ENCODE peak calls at places on chromosomes 6 and 20, in seven cellular contexts. One of them, this sample, is unnamed. For H3K4me1, the result is how much of the 10 kb centered on the place peaks cover.

GRCh38 chr20:10655723-10656122 is 18.1 kb downstream of the JAG1 start:
- DNase-seq in fibroblast of lung: no peak
- DNase-seq in CD8-positive, alpha-beta memory T cell: no peak
- DNase-seq in cardiac muscle cell: no peak
- DNase-seq in heart left ventricle: no peak
- DNase-seq in astrocyte: no peak
- DNase-seq in PC-3: no peak
- DNase-seq in this sample: no peak

GRCh38 chr6:98980814-98981213 is 33.1 kb upstream of the FBXL4 start:
- DNase-seq in fibroblast of lung: no peak
- DNase-seq in CD8-positive, alpha-beta memory T cell: no peak
- DNase-seq in cardiac muscle cell: no peak
- DNase-seq in heart left ventricle: no peak
- DNase-seq in astrocyte: no peak
- DNase-seq in PC-3: no peak
- DNase-seq in this sample: no peak

GRCh38 chr6:125986956-125987617 is 747 bp downstream of the TRMT11 start:
- DNase-seq in fibroblast of lung: peak
- DNase-seq in CD8-positive, alpha-beta memory T cell: no peak
- DNase-seq in cardiac muscle cell: no peak
- DNase-seq in heart left ventricle: no peak
- DNase-seq in astrocyte: peak
- DNase-seq in PC-3: peak
- DNase-seq in this sample: no peak

GRCh38 chr20:29878281-29878741 is 1379.2 kb upstream of the DEFB115 start:
- DNase-seq in fibroblast of lung: no peak
- DNase-seq in CD8-positive, alpha-beta memory T cell: no peak
- DNase-seq in cardiac muscle cell: no peak
- DNase-seq in heart left ventricle: no peak
- DNase-seq in astrocyte: no peak
- DNase-seq in PC-3: peak
- DNase-seq in this sample: no peak

GRCh38 chr20:32159766-32160221 is 47.7 kb downstream of the PLAGL2 start:
- DNase-seq in fibroblast of lung: no peak
- DNase-seq in CD8-positive, alpha-beta memory T cell: no peak
- DNase-seq in cardiac muscle cell: no peak
- DNase-seq in heart left ventricle: no peak
- DNase-seq in astrocyte: no peak
- DNase-seq in PC-3: no peak
- DNase-seq in this sample: no peak

GRCh38 chr6:152356659-152357058 is 280.5 kb downstream of the SYNE1 start:
- DNase-seq in fibroblast of lung: peak
- DNase-seq in CD8-positive, alpha-beta memory T cell: peak
- DNase-seq in cardiac muscle cell: no peak
- DNase-seq in heart left ventricle: no peak
- DNase-seq in astrocyte: no peak
- DNase-seq in PC-3: peak
- DNase-seq in this sample: no peak

GRCh38 chr6:167713088-167713475 is 113.6 kb upstream of the AFDN start:
- DNase-seq in fibroblast of lung: no peak
- DNase-seq in CD8-positive, alpha-beta memory T cell: no peak
- DNase-seq in cardiac muscle cell: no peak
- DNase-seq in heart left ventricle: no peak
- DNase-seq in astrocyte: no peak
- DNase-seq in PC-3: no peak
- DNase-seq in this sample: no peak

GRCh38 chr6:145315982-145316600 is 419.2 kb downstream of the EPM2A start:
- DNase-seq in fibroblast of lung: no peak
- DNase-seq in CD8-positive, alpha-beta memory T cell: no peak
- DNase-seq in cardiac muscle cell: no peak
- DNase-seq in heart left ventricle: no peak
- DNase-seq in astrocyte: no peak
- DNase-seq in PC-3: no peak
- DNase-seq in this sample: no peak

GRCh38 chr6:142551145-142551811 is 249.5 kb downstream of the ADGRG6 start:
- DNase-seq in fibroblast of lung: peak
- DNase-seq in CD8-positive, alpha-beta memory T cell: peak
- DNase-seq in cardiac muscle cell: no peak
- DNase-seq in heart left ventricle: no peak
- DNase-seq in astrocyte: peak
- DNase-seq in PC-3: peak
- DNase-seq in this sample: no peak

GRCh38 chr6:160093061-160093460 is 28.6 kb upstream of the SLC22A1 start:
- DNase-seq in fibroblast of lung: no peak
- DNase-seq in CD8-positive, alpha-beta memory T cell: no peak
- DNase-seq in cardiac muscle cell: no peak
- DNase-seq in heart left ventricle: no peak
- DNase-seq in astrocyte: no peak
- DNase-seq in PC-3: no peak
- DNase-seq in this sample: no peak

GRCh38 chr6:158818580-158819212 is 472 bp downstream of the EZR start:
- DNase-seq in fibroblast of lung: peak
- DNase-seq in CD8-positive, alpha-beta memory T cell: peak
- DNase-seq in cardiac muscle cell: peak
- DNase-seq in heart left ventricle: peak
- DNase-seq in astrocyte: peak
- DNase-seq in PC-3: peak
- DNase-seq in this sample: peak

GRCh38 chr20:23270427-23270911 is 80.1 kb upstream of the NXT1 start:
- DNase-seq in fibroblast of lung: peak
- DNase-seq in CD8-positive, alpha-beta memory T cell: no peak
- DNase-seq in cardiac muscle cell: no peak
- DNase-seq in heart left ventricle: no peak
- DNase-seq in astrocyte: peak
- DNase-seq in PC-3: no peak
- DNase-seq in this sample: no peak

GRCh38 chr20:52539891-52540290 is 348.3 kb upstream of the ZFP64 start:
- DNase-seq in fibroblast of lung: no peak
- DNase-seq in CD8-positive, alpha-beta memory T cell: no peak
- DNase-seq in cardiac muscle cell: no peak
- DNase-seq in heart left ventricle: no peak
- DNase-seq in astrocyte: no peak
- DNase-seq in PC-3: peak
- DNase-seq in this sample: no peak

GRCh38 chr20:1820137-1821074 is 74.8 kb upstream of the SIRPA start:
- DNase-seq in fibroblast of lung: peak
- DNase-seq in CD8-positive, alpha-beta memory T cell: no peak
- DNase-seq in cardiac muscle cell: no peak
- DNase-seq in heart left ventricle: peak
- DNase-seq in astrocyte: peak
- DNase-seq in PC-3: peak
- DNase-seq in this sample: no peak

DNA sequence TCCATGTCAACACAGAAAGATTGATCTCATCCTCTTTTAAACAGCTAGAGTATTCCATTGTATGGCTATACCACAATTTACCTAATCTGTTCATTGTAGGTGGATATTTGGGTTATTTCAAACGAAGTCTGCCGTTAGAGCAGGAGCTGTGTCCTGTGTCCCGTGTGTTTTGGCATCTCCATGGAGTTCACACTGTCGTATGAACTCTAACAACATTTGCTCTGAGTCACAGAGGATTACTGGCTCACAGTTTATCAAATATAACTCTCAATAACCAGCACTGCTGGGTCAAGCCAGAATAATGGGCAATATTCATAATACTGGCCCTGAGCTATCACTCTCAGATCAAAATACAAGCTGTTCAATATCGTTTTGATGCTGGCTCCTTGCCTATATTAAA is 16.4 kb downstream of the TRAM2 start:
- DNase-seq in fibroblast of lung: peak
- DNase-seq in CD8-positive, alpha-beta memory T cell: no peak
- DNase-seq in cardiac muscle cell: no peak
- DNase-seq in heart left ventricle: no peak
- DNase-seq in astrocyte: no peak
- DNase-seq in PC-3: no peak
- DNase-seq in this sample: no peak
- H3K4me1 ChIP-seq in fibroblast of lung: under half
- H3K4me1 ChIP-seq in CD8-positive, alpha-beta memory T cell: under half
- H3K4me1 ChIP-seq in cardiac muscle cell: under half
- H3K4me1 ChIP-seq in heart left ventricle: under half
- H3K4me1 ChIP-seq in astrocyte: under half
- H3K4me1 ChIP-seq in PC-3: under half
- H3K4me1 ChIP-seq in this sample: under half

DNA sequence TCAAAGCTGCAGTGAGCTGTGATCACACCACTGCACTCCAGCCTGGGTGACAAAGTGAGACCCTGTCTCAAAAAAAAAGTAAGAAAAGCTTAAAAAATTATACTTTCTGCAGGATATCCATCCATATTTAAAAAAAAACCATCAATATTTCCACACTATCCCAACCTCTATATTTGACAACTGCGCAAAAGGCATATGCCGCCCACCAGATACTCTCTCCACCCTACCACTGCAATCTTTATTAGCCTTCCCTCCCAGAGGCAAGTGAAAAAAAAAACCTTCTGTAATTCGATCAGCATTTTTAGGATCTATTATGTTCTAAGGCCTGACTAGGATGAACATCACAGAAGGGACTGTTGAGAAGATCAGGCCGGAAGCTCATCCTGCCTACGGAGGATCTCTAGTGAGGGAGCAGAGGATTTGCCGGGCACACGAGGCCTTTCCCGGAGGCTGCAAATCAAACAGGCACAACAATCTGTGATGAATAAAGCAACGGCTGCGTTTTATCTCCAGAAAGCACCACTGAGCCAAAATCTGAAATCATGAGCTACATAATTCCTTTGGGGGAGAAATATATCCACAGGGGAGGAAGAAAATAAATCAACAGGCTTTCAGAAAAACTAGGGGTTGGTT is 65.9 kb downstream of the GFOD1 start:
- DNase-seq in fibroblast of lung: peak
- DNase-seq in CD8-positive, alpha-beta memory T cell: no peak
- DNase-seq in cardiac muscle cell: no peak
- DNase-seq in heart left ventricle: no peak
- DNase-seq in astrocyte: no peak
- DNase-seq in PC-3: no peak
- DNase-seq in this sample: no peak
- H3K4me3 ChIP-seq in fibroblast of lung: no peak
- H3K4me3 ChIP-seq in CD8-positive, alpha-beta memory T cell: no peak
- H3K4me3 ChIP-seq in cardiac muscle cell: no peak
- H3K4me3 ChIP-seq in heart left ventricle: no peak
- H3K4me3 ChIP-seq in astrocyte: no peak
- H3K4me3 ChIP-seq in PC-3: no peak
- H3K4me3 ChIP-seq in this sample: no peak

DNA sequence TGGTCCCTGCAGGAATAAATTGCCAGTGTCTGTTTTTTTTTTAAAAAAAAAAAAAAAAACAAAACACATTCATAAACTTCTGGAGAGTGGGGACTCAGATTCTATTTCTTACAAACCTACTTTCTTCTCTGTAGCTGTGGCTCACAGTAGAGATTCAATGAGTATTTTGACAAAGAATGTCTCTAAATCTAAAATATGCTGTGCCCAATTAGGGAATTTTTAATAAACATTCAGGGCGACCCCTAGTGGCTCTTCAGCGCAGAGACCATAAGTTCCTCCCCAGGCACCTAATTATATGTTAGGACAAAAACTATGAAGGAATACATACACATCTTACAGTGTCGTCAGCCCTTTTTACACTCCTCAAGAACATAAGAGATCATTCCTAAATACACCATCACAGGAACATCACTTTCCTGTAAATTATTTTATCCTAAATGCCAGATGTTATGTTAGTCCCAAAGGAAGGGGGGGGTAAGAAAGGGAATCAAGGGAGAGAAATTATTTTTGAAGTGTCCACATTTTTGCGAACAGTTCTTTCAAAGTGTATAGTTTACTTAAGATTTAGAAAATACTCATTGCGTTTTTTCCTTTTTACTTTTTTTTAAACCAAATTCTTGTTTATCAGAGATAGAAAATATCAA is 21.8 kb upstream of the NAA20 start:
- DNase-seq in fibroblast of lung: peak
- DNase-seq in CD8-positive, alpha-beta memory T cell: peak
- DNase-seq in cardiac muscle cell: peak
- DNase-seq in heart left ventricle: no peak
- DNase-seq in astrocyte: peak
- DNase-seq in PC-3: peak
- DNase-seq in this sample: peak
- H3K4me1 ChIP-seq in fibroblast of lung: under half
- H3K4me1 ChIP-seq in CD8-positive, alpha-beta memory T cell: under half
- H3K4me1 ChIP-seq in cardiac muscle cell: under half
- H3K4me1 ChIP-seq in heart left ventricle: under half
- H3K4me1 ChIP-seq in astrocyte: under half
- H3K4me1 ChIP-seq in PC-3: half or more
- H3K4me1 ChIP-seq in this sample: half or more

DNA sequence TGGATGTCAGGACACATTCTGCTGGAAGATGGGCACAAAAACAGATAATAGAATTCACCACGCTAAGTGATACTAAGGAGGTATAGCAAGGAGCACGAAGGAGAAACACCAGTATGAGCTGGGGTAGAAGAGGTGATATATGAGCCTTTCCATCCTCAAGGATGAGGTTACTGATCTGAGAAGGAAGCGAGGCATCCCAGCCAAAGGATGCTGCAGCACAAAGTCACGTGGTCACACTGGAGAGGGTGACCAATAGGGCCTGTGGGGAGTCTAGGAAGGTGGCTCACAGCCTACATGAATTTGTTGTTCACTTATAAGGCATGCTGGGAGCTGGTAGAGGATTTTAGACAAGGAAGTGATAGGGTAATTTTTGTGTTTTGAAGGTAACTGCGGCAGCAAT is 1.4 kb downstream of the GINS1 start:
- DNase-seq in fibroblast of lung: no peak
- DNase-seq in CD8-positive, alpha-beta memory T cell: no peak
- DNase-seq in cardiac muscle cell: no peak
- DNase-seq in heart left ventricle: no peak
- DNase-seq in astrocyte: no peak
- DNase-seq in PC-3: no peak
- DNase-seq in this sample: no peak
- H3K4me3 ChIP-seq in fibroblast of lung: peak
- H3K4me3 ChIP-seq in CD8-positive, alpha-beta memory T cell: no peak
- H3K4me3 ChIP-seq in cardiac muscle cell: no peak
- H3K4me3 ChIP-seq in heart left ventricle: no peak
- H3K4me3 ChIP-seq in astrocyte: peak
- H3K4me3 ChIP-seq in PC-3: peak
- H3K4me3 ChIP-seq in this sample: no peak

GRCh38 chr20:49889245-49889942 is 25.9 kb downstream of the SPATA2 start:
- DNase-seq in fibroblast of lung: no peak
- DNase-seq in CD8-positive, alpha-beta memory T cell: no peak
- DNase-seq in cardiac muscle cell: no peak
- DNase-seq in heart left ventricle: no peak
- DNase-seq in astrocyte: no peak
- DNase-seq in PC-3: no peak
- DNase-seq in this sample: peak
- H3K4me1 ChIP-seq in fibroblast of lung: under half
- H3K4me1 ChIP-seq in CD8-positive, alpha-beta memory T cell: under half
- H3K4me1 ChIP-seq in cardiac muscle cell: under half
- H3K4me1 ChIP-seq in heart left ventricle: under half
- H3K4me1 ChIP-seq in astrocyte: under half
- H3K4me1 ChIP-seq in PC-3: under half
- H3K4me1 ChIP-seq in this sample: under half

This sample was measured in adrenal gland.